ENCODE peak calls at places on chromosome 4, in five cellular contexts. One of them, this sample, is unnamed.
A peak's percentile ranks its signal among the peaks of the same experiment; 100 is the strongest.

GRCh38 chr4:182818926-182819730 is 98.1 kb downstream of the DCTD start:
- DNase-seq in fibroblast of lung: no peak
- DNase-seq in stimulated activated CD8-positive, alpha-beta memory T cell treated with anti-CD3 and anti-CD28 coated beads, Interleukin-12 subunit alpha, Interleukin-12 subunit beta, amount 100 ng/mL, for 4 hours: no peak
- DNase-seq in T-helper 9 cell: no peak
- DNase-seq in NCI-H1105: no peak
- DNase-seq in this sample: no peak

GRCh38 chr4:112518675-112519074 is 2.7 kb upstream of the NEUROG2 start:
- DNase-seq in fibroblast of lung: no peak
- DNase-seq in stimulated activated CD8-positive, alpha-beta memory T cell treated with anti-CD3 and anti-CD28 coated beads, Interleukin-12 subunit alpha, Interleukin-12 subunit beta, amount 100 ng/mL, for 4 hours: no peak
- DNase-seq in T-helper 9 cell: no peak
- DNase-seq in NCI-H1105: no peak
- DNase-seq in this sample: no peak

GRCh38 chr4:57064120-57064519 is 46.1 kb downstream of the IGFBP7 start:
- DNase-seq in fibroblast of lung: no peak
- DNase-seq in stimulated activated CD8-positive, alpha-beta memory T cell treated with anti-CD3 and anti-CD28 coated beads, Interleukin-12 subunit alpha, Interleukin-12 subunit beta, amount 100 ng/mL, for 4 hours: no peak
- DNase-seq in T-helper 9 cell: no peak
- DNase-seq in NCI-H1105: no peak
- DNase-seq in this sample: no peak

GRCh38 chr4:168637872-168638756 is 141.3 kb downstream of the PALLD start:
- DNase-seq in fibroblast of lung: peak; percentile 75
- DNase-seq in stimulated activated CD8-positive, alpha-beta memory T cell treated with anti-CD3 and anti-CD28 coated beads, Interleukin-12 subunit alpha, Interleukin-12 subunit beta, amount 100 ng/mL, for 4 hours: no peak
- DNase-seq in T-helper 9 cell: no peak
- DNase-seq in NCI-H1105: no peak
- DNase-seq in this sample: no peak

GRCh38 chr4:150142831-150143230 is 64.6 kb downstream of the DCLK2 start:
- DNase-seq in fibroblast of lung: no peak
- DNase-seq in stimulated activated CD8-positive, alpha-beta memory T cell treated with anti-CD3 and anti-CD28 coated beads, Interleukin-12 subunit alpha, Interleukin-12 subunit beta, amount 100 ng/mL, for 4 hours: no peak
- DNase-seq in T-helper 9 cell: no peak
- DNase-seq in NCI-H1105: no peak
- DNase-seq in this sample: no peak

GRCh38 chr4:32145987-32146386 is 1425.8 kb downstream of the PCDH7 start:
- DNase-seq in fibroblast of lung: no peak
- DNase-seq in stimulated activated CD8-positive, alpha-beta memory T cell treated with anti-CD3 and anti-CD28 coated beads, Interleukin-12 subunit alpha, Interleukin-12 subunit beta, amount 100 ng/mL, for 4 hours: no peak
- DNase-seq in T-helper 9 cell: no peak
- DNase-seq in NCI-H1105: no peak
- DNase-seq in this sample: no peak

GRCh38 chr4:186932631-186933150 is 209.0 kb upstream of the FAT1 start:
- DNase-seq in fibroblast of lung: peak; percentile 96
- DNase-seq in stimulated activated CD8-positive, alpha-beta memory T cell treated with anti-CD3 and anti-CD28 coated beads, Interleukin-12 subunit alpha, Interleukin-12 subunit beta, amount 100 ng/mL, for 4 hours: no peak
- DNase-seq in T-helper 9 cell: no peak
- DNase-seq in NCI-H1105: no peak
- DNase-seq in this sample: no peak

GRCh38 chr4:6769138-6769983 is 13.2 kb upstream of the KIAA0232 start:
- DNase-seq in fibroblast of lung: no peak
- DNase-seq in stimulated activated CD8-positive, alpha-beta memory T cell treated with anti-CD3 and anti-CD28 coated beads, Interleukin-12 subunit alpha, Interleukin-12 subunit beta, amount 100 ng/mL, for 4 hours: no peak
- DNase-seq in T-helper 9 cell: no peak
- DNase-seq in NCI-H1105: no peak
- DNase-seq in this sample: no peak

GRCh38 chr4:107734120-107734519 is 14.1 kb upstream of the PAPSS1 start:
- DNase-seq in fibroblast of lung: no peak
- DNase-seq in stimulated activated CD8-positive, alpha-beta memory T cell treated with anti-CD3 and anti-CD28 coated beads, Interleukin-12 subunit alpha, Interleukin-12 subunit beta, amount 100 ng/mL, for 4 hours: no peak
- DNase-seq in T-helper 9 cell: no peak
- DNase-seq in NCI-H1105: no peak
- DNase-seq in this sample: no peak

GRCh38 chr4:147975325-147975724 is 243.4 kb downstream of the ARHGAP10 start:
- DNase-seq in fibroblast of lung: peak; percentile 16
- DNase-seq in stimulated activated CD8-positive, alpha-beta memory T cell treated with anti-CD3 and anti-CD28 coated beads, Interleukin-12 subunit alpha, Interleukin-12 subunit beta, amount 100 ng/mL, for 4 hours: no peak
- DNase-seq in T-helper 9 cell: no peak
- DNase-seq in NCI-H1105: no peak
- DNase-seq in this sample: no peak

GRCh38 chr4:186734251-186734650 is 10.6 kb upstream of the FAT1 start:
- DNase-seq in fibroblast of lung: no peak
- DNase-seq in stimulated activated CD8-positive, alpha-beta memory T cell treated with anti-CD3 and anti-CD28 coated beads, Interleukin-12 subunit alpha, Interleukin-12 subunit beta, amount 100 ng/mL, for 4 hours: no peak
- DNase-seq in T-helper 9 cell: no peak
- DNase-seq in NCI-H1105: no peak
- DNase-seq in this sample: no peak

GRCh38 chr4:74267998-74268606 is 40.2 kb upstream of the EPGN start:
- DNase-seq in fibroblast of lung: peak; percentile 86
- DNase-seq in stimulated activated CD8-positive, alpha-beta memory T cell treated with anti-CD3 and anti-CD28 coated beads, Interleukin-12 subunit alpha, Interleukin-12 subunit beta, amount 100 ng/mL, for 4 hours: no peak
- DNase-seq in T-helper 9 cell: no peak
- DNase-seq in NCI-H1105: no peak
- DNase-seq in this sample: no peak

GRCh38 chr4:56099378-56099786 is 150.6 kb downstream of the CEP135 start:
- DNase-seq in fibroblast of lung: peak; percentile 84
- DNase-seq in stimulated activated CD8-positive, alpha-beta memory T cell treated with anti-CD3 and anti-CD28 coated beads, Interleukin-12 subunit alpha, Interleukin-12 subunit beta, amount 100 ng/mL, for 4 hours: no peak
- DNase-seq in T-helper 9 cell: no peak
- DNase-seq in NCI-H1105: no peak
- DNase-seq in this sample: no peak

This sample was measured in retinal pigment epithelial cell.